ENCODE peak calls at places on chromosomes 2 and 18, in seven cellular contexts. C is CD8-positive, alpha-beta T cell; L is AG04449; U is thyroid gland; Z is RWPE2; M is pancreas; X is left ventricle myocardium inferior. G is an unnamed sample.

GRCh38 chr2:54499666-54500065 is 43.5 kb downstream of the SPTBN1 start:
- DNase-seq in L (no peak), M (no peak), U (no peak), C (no peak), X (no peak), Z (no peak), G (no peak)

GRCh38 chr2:67389788-67390187 is 7.3 kb upstream of the ETAA1 start:
- DNase-seq in L (no peak), X (no peak), Z (no peak), C (no peak), M (no peak), U (no peak), G (no peak)

GRCh38 chr2:26683583-26683982 is 8.9 kb upstream of the KCNK3 start:
- DNase-seq in M (peak), C (no peak), X (no peak), U (no peak), Z (peak), L (no peak), G (no peak)

GRCh38 chr2:153079315-153079714 is 360.9 kb downstream of the ARL6IP6 start:
- DNase-seq in M (no peak), C (no peak), X (no peak), U (no peak), Z (no peak), L (no peak), G (no peak)

GRCh38 chr2:43083710-43084698 is 142.4 kb downstream of the ZFP36L2 start:
- DNase-seq in L (no peak), Z (no peak), C (no peak), M (no peak), U (no peak), X (peak), G (no peak)

GRCh38 chr2:9178110-9178904 is 28.3 kb upstream of the ASAP2 start:
- DNase-seq in U (peak), Z (no peak), L (no peak), C (no peak), X (no peak), M (no peak), G (no peak)

GRCh38 chr2:119246884-119247843 is 23.5 kb downstream of the STEAP3 start:
- DNase-seq in C (no peak), Z (no peak), U (no peak), L (no peak), M (peak), X (no peak), G (peak)

GRCh38 chr18:49630246-49630699 is 68.4 kb downstream of the LIPG start:
- DNase-seq in M (peak), Z (no peak), U (no peak), C (no peak), L (no peak), X (no peak), G (no peak)

DNA sequence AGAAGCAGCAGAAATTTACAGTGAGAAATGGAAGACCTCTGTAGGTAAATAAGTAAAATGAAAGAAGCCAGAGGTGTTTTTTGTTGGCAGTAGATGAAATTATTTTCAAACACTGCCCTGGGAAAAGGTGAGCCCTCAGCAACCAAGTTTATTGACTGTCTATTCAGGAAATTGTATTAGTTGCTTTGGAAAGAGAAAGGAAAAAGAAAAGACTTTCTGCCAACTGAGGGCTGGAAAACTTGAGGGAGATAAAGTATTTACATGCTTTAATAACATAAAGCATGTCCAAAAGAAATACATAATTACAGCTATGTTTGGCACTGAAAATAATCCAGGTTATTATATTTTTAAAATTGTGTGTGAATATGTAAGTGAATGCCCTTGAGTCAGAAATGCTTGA is 14.7 kb downstream of the CRIM1 start:
- DNase-seq in U (no peak), C (no peak), X (no peak), M (no peak), Z (no peak), L (no peak), G (no peak)
- H3K4me3 ChIP-seq in U (no peak), C (no peak), X (no peak), M (no peak), Z (no peak), L (no peak), G (no peak)

GRCh38 chr2:73891276-73891901 is 1.4 kb upstream of the ACTG2 start:
- DNase-seq in X (no peak), Z (no peak), M (no peak), C (no peak), U (no peak), L (no peak), G (no peak)

GRCh38 chr2:73886357-73886756 is 6.5 kb upstream of the ACTG2 start:
- DNase-seq in M (no peak), U (no peak), C (no peak), Z (no peak), L (no peak), X (no peak), G (no peak)

GRCh38 chr2:73885406-73885805 is 7.4 kb upstream of the ACTG2 start:
- DNase-seq in C (no peak), U (no peak), L (no peak), X (no peak), Z (no peak), M (no peak), G (no peak)

GRCh38 chr2:73890301-73891092 is 2.3 kb upstream of the ACTG2 start:
- DNase-seq in Z (no peak), L (no peak), U (no peak), C (no peak), M (no peak), X (no peak), G (no peak)

DNA sequence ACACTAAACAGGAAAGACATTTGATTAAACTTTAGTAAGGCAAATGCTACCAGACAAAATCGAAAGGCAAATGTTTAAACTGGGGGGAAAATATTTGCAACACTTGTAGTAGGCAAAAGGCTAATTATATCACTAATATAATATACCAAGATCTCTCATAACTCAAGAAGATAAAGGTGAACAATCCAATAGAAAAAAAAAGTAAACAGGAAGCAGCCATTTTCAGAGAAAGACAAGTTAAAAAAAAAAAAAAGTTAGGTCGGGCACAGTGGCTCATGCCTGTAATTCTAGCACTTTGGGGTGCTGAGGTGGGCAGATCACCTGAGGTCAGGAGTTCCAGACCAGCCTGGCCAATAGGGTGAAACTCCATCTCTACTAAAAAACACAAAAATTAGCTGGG is 4.4 kb upstream of the ACTG2 start:
- DNase-seq in U (no peak), C (no peak), Z (no peak), X (no peak), M (no peak), L (no peak), G (no peak)
- H3K4me3 ChIP-seq in U (no peak), C (no peak), Z (no peak), X (no peak), M (no peak), L (no peak), G (no peak)

DNA sequence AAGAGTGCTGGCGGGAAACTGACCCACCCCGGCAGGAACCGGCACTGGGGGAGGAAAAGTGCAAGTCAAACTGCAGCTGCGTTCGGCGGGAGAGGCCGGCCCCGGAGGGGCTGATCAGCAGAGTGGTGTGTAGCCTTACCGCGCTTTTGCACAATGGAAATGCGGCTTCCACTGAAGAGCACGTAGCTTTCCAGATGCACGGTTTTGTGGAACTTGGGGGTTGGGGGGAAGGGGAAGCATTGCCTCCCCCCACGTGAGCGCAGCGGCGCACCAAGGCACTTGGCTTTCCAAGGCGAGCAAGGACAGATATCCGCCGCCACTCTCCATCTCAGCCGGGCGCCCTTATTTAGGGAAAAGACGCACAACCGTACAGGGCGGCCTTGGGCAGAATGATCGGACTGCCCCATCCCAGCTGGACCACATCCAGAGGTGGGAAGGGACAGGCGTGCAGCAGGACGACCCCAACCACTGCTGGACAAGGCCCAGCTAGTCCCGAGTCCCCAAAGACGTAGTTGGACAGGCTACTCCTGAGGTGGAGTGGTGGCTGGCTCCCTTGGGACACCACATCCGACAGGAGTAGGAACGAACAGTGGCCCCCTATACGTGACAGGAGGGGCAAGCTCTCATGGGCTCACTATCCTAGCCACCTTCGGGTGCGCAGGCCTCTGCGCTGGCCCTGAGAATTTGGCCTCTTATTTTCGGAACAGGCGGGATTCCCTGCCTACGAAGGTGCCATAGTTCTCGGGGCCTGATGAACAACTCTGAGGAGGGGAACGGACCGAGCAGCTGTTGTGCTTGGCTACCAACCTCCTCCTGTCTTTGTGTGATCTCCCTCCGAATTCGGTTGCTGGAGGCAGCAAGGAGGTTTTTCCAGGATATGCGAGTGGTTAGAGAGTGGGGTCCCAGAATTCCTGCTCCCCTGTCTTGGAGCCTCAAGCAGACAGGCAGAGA is 2.4 kb downstream of the FEV start:
- DNase-seq in X (no peak), U (no peak), C (no peak), M (peak), Z (peak), L (no peak), G (no peak)
- H3K4me3 ChIP-seq in X (peak), U (no peak), C (peak), M (peak), Z (no peak), L (no peak), G (no peak)

DNA sequence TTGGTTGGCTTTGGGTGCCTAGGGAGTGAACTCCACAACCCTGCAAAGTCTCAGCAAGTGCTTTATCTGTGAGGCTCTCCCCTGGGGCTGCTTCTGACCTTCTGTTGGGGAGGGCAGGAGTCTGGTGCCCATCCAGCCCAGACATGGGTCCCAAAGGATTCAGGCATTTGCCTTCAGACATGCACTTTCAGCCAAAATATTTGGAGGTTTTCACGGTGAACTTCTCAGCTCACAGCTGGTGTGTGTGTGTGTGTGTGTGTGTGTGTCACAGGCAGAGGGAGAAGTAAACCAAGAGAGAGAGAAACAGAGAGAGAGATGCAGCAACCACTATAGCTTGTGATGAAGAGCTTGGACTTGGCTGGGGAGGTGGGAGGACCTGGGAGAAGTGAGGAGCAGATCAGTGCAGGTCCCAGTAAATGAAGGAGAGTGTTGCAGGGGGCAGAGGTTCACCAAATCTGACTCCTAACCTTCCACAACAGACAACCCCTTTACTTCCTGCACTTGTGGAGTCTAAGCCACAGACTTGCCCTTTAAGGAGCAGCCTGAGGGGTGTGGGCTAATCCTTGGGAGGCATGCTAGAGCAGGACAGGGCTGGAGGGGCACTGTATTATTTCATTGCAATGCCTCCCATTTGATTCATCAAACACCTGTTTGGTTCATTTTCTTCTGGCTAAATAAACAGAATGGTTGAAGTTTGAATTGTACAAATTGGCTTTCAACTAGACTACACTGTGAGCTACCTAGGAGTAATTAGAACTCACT is 14.1 kb downstream of the SLC9A4 start:
- DNase-seq in U (no peak), Z (no peak), M (no peak), X (no peak), C (no peak), L (no peak), G (no peak)
- H3K4me3 ChIP-seq in U (no peak), Z (no peak), M (no peak), X (no peak), C (no peak), L (no peak), G (no peak)

DNA sequence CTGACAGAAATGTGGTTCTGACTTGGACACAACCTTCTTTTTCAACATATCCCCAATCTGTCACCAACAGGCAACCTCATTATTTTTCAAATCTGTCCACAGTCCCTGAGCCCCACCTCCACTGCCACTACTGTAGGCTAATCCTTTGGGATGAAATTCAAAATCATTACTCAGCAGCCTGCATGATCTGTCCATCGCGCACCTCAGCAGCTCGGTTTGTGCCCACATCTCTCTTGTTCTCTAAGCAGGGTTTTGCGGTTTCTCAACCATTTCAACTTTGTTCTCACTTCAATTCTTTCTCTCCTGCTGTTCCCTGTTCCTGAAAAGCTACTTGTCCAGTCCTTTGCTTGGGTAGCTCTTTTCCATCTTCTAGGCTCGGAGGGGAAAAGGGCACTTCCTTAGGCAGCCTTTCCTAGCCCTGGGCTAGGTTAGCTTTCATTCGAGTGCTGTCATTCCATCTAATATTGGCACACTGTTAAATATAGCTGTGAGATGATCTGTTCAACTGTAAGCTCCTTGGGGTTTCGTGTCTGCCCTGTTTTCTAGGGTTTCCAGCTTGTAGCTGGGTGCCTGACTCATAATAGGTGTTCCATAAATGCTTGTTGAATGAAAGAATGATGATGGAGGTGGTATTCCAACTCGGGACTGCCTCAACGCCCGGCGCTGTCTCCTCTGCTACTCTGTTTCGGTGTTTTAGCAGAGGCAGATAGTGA is 653 bp upstream of the ANKAR start:
- DNase-seq in X (no peak), L (no peak), C (no peak), M (no peak), U (no peak), Z (no peak), G (no peak)
- H3K4me3 ChIP-seq in X (peak), L (peak), C (peak), M (peak), U (no peak), Z (peak), G (peak)

GRCh38 chr2:2579814-2580213 is 248.7 kb upstream of the MYT1L start:
- DNase-seq in C (no peak), M (no peak), U (no peak), Z (no peak), X (no peak), L (no peak), G (no peak)
- H3K4me3 ChIP-seq in C (no peak), M (no peak), U (no peak), Z (no peak), X (no peak), L (no peak), G (no peak)

GRCh38 chr18:54250846-54251251 is 18.5 kb upstream of the POLI start:
- DNase-seq in Z (no peak), U (no peak), X (no peak), L (no peak), C (no peak), M (no peak), G (no peak)

GRCh38 chr18:54255141-54255540 is 14.2 kb upstream of the POLI start:
- DNase-seq in C (no peak), U (peak), Z (no peak), X (no peak), L (no peak), M (no peak), G (no peak)

GRCh38 chr18:54251606-54252400 is 17.5 kb upstream of the POLI start:
- DNase-seq in U (peak), Z (no peak), X (no peak), C (no peak), L (no peak), M (no peak), G (no peak)

GRCh38 chr18:54257015-54257414 is 12.3 kb upstream of the POLI start:
- DNase-seq in M (no peak), L (no peak), Z (no peak), U (peak), X (no peak), C (no peak), G (no peak)

DNA sequence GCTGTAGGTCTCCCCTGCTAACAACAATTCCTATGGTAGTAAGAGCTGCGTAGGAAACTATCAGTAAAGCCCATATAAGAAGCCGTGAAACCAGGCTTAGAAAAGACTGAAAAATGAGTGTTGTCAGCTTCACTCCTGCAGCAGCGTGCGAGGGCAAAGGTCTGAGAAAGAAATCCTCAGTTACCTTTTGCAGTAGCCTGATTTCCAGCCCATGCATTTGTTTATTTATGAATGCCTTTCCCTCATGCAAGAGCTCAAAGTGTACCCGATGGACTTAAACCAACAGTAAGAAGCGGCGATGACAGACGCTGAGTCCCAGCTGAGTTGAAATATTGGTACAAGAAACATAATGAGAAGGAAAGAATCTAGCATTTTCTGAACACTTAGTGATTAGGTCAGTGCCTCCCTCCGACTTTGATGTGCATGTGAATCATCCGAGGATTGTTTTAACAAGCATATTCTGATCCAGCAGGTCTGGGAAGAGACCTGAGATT is 15.0 kb upstream of the POLI start:
- DNase-seq in M (no peak), C (no peak), U (peak), L (no peak), Z (no peak), X (no peak), G (no peak)
- H3K4me3 ChIP-seq in M (no peak), C (no peak), U (no peak), L (no peak), Z (no peak), X (no peak), G (no peak)

DNA sequence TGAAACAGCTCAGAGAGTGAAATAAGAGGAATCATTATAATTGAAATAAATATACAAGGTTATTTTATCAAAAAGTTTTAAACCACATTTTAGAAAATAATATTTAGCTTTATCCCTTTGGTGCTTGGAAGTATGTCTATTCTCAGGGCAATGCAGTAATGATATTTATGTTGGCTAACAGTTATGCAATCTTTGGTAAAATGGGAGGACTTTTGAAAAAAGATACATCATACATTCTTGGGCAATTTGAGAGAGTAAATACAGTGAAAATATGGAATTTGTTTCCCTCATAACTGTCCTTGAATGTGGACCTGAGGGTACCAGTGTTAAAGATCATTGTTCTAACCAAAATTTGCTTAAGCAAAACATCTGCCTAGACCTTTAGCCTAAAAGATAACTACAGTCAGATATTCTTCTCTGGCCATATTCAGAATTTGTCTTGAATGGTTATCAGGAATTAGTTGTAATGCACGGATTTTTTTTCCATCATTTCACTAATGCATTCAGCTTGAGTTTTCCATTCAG is 137.2 kb downstream of the LRRTM1 start:
- DNase-seq in U (no peak), C (no peak), L (no peak), X (no peak), M (no peak), Z (no peak), G (no peak)
- H3K4me3 ChIP-seq in U (no peak), C (no peak), L (no peak), X (no peak), M (no peak), Z (no peak), G (no peak)

GRCh38 chr18:58868440-58868839 is 3.8 kb downstream of the ZNF532 start:
- DNase-seq in C (no peak), M (no peak), L (no peak), U (no peak), X (no peak), Z (no peak), G (no peak)
- H3K4me3 ChIP-seq in C (no peak), M (no peak), L (no peak), U (no peak), X (no peak), Z (no peak), G (no peak)

G was measured in Karpas-422.